ENCODE peak calls at places on chromosomes 2 and 18, in five cellular contexts. B is uterus, J is spleen, V is gastrocnemius medialis, Q is NB4. M is an unnamed sample.

GRCh38 chr2:171227066-171227782 is 66.5 kb upstream of the TLK1 start:
- DNase-seq in B (no peak), J (no peak), V (no peak), Q (no peak), M (no peak)

GRCh38 chr2:19216676-19217075 is 141.7 kb downstream of the OSR1 start:
- DNase-seq in B (no peak), J (no peak), V (no peak), Q (no peak), M (no peak)

GRCh38 chr2:124046332-124046731 is 21.2 kb downstream of the CNTNAP5 start:
- DNase-seq in B (no peak), J (no peak), V (no peak), Q (no peak), M (no peak)

GRCh38 chr2:18701981-18702380 is 112.6 kb upstream of the NT5C1B start:
- DNase-seq in B (no peak), J (no peak), V (no peak), Q (no peak), M (no peak)

GRCh38 chr18:3525870-3526420 is 76.0 kb downstream of the TGIF1 start:
- DNase-seq in B (no peak), J (peak; percentile 67), V (no peak), Q (peak; percentile 95), M (no peak)

GRCh38 chr2:108579631-108580030 is 45.4 kb downstream of the LIMS1 start:
- DNase-seq in B (no peak), J (peak; percentile 81), V (no peak), Q (no peak), M (no peak)

GRCh38 chr2:178298785-178299212 is 104.5 kb downstream of the OSBPL6 start:
- DNase-seq in B (no peak), J (no peak), V (no peak), Q (peak; percentile 13), M (peak; percentile 10)

GRCh38 chr2:215479536-215480240 is 43.8 kb upstream of the FN1 start:
- DNase-seq in B (no peak), J (no peak), V (no peak), Q (no peak), M (no peak)

GRCh38 chr2:74415762-74416395 is 5.5 kb downstream of the C2orf81 start:
- DNase-seq in B (no peak), J (no peak), V (no peak), Q (no peak), M (no peak)

GRCh38 chr2:239232195-239232578 is 168.6 kb downstream of the HDAC4 start:
- DNase-seq in B (no peak), J (no peak), V (no peak), Q (no peak), M (no peak)

GRCh38 chr2:180596453-180596852 is 384.0 kb upstream of the UBE2E3 start:
- DNase-seq in B (no peak), J (no peak), V (no peak), Q (no peak), M (no peak)

GRCh38 chr2:102142829-102143449 is 393 bp downstream of the IL1R1 start:
- DNase-seq in B (no peak), J (no peak), V (no peak), Q (peak; percentile 61), M (no peak)

GRCh38 chr2:63790913-63791312 is 50.8 kb upstream of the UGP2 start:
- DNase-seq in B (peak; percentile 21), J (no peak), V (no peak), Q (no peak), M (no peak)

GRCh38 chr2:10424051-10424450 is 24.1 kb downstream of the ODC1 start:
- DNase-seq in B (no peak), J (peak; percentile 55), V (no peak), Q (no peak), M (no peak)

GRCh38 chr2:216486708-216487107 is 11.9 kb upstream of the RPL37A start:
- DNase-seq in B (no peak), J (no peak), V (no peak), Q (peak; percentile 87), M (no peak)

GRCh38 chr2:204353823-204354222 is 191.5 kb upstream of the PARD3B start:
- DNase-seq in B (no peak), J (no peak), V (no peak), Q (no peak), M (no peak)

GRCh38 chr2:226079186-226079585 is 679.7 kb downstream of the NYAP2 start:
- DNase-seq in B (no peak), J (no peak), V (no peak), Q (no peak), M (no peak)

GRCh38 chr18:59141294-59142068 is 1.8 kb downstream of the SEC11C start:
- DNase-seq in B (no peak), J (no peak), V (no peak), Q (no peak), M (no peak)

DNA sequence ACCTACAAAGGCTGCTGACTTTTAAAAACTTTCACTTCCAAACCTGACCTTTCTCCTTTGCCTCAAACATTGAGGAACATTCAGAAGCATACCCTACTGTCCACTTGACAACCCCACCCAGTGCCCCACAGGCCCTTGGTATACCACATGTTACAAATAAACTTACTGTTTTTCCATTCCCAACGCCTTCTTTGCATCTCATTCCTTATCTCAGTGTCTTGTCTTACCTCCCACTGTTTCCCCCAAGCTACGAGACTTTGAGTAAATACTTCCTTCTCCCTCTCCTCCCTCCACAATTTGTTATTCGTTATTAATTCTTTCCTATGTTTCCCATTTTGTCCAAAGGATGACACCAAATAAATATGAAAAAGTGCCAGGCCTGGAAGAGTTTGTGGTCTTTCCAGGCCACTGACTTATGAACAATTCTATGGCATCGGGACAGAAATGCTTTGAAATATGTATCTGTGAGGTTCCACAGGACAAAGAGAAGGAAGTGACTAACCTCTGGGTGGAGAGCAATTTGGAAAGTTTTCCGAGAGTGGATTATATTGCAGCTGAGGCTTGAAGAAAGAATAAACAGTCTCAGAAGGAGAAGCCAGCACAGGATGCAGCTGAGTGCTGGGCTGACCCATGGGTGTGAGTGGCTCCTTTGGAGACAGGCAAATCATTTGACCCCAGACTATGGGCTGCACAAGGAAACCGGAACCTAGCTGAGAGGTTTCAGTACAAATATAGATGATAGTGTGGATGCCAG is 409.1 kb downstream of the LPIN1 start:
- DNase-seq in B (no peak), J (no peak), V (peak; percentile 27), Q (no peak), M (no peak)
- TF ChIP-seq POLR2A in B (no peak), J (no peak), V (no peak), Q (no peak), M (no peak)

DNA sequence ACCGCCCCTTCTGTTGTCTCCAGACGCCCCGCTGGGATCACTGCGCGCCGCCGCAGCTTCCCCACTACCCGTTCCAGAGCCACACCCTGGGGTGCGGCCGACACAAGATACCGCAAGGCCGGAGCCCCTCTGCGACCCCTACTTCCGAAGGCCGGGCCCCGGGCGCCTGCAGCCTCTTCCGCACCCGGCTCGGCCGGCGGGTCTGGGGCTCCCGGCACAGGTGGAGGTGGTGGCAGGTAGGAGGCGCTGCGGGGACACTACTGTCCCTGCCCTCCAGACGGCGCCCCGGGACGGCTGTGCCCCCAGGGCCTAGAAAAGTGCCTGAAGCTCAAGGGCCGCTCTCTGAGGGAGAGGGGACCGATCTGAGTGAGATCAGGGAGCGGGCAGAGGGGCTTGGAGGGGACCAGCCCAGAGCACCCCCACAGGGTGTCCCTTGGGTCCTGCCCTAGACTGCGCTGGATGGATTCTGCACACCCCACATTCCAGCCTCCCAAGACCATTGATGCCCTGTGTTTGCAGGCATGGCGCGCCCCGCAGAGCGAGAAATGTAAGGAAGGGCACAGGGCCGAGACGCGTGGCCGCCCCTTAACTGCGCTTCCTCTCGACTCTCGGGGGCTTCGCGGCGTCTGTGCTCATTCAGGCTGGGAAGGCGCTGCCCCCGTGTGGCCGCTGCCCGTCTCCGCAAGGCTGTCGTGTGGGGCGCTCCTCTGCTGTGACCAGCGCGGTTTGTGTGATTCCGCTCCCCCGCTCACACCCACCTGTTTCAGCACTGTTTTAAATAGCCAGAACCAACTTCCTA is 79.9 kb downstream of the GFPT1 start:
- DNase-seq in B (peak; percentile 89), J (peak; percentile 93), V (peak; percentile 49), Q (peak; percentile 90), M (peak; percentile 70)
- TF ChIP-seq POLR2A in B (peak; percentile 23), J (no peak), V (no peak), Q (no peak), M (no peak)

GRCh38 chr2:192480984-192481383 is 286.3 kb upstream of the TMEFF2 start:
- DNase-seq in B (no peak), J (no peak), V (no peak), Q (no peak), M (no peak)
- TF ChIP-seq POLR2A in B (no peak), J (no peak), V (no peak), Q (no peak), M (no peak)

DNA sequence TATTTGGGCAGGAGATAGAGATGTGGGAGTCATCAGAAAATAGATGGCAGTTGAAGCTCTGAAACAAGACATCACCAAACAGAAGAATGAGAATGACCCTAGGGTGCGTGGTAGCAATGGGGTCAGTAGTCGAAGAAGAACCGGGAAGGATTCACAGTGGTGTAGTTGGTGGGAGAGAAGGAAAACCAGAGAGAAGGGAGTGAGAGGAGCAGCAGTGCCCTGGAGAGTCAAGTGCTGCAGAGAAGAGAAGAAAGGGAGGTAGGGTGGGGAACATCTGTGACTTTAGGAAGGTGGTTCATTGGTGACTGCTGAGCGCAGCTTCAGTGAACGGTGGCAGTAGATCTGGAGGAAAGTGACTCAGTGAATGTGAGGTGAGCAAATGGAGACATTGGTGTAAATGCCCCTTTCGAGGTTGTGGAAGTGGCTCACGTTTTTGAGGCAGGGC is 36.5 kb downstream of the CDC42EP3 start:
- DNase-seq in B (no peak), J (no peak), V (no peak), Q (no peak), M (no peak)
- TF ChIP-seq POLR2A in B (no peak), J (no peak), V (no peak), Q (no peak), M (no peak)

M was measured in erythroblast.